ENCODE peak calls at places on chromosomes 1 and 21, in six cellular contexts. D, F, U, T, Q and H are unnamed samples.

GRCh38 chr1:115717541-115717940 is 51.0 kb downstream of the CASQ2 start:
- DNase-seq in D (no peak), Q (peak; percentile 11), T (peak; percentile 15), F (no peak), U (peak; percentile 51), H (peak; percentile 69)

GRCh38 chr1:42679364-42679983 is 2.7 kb upstream of the YBX1 start:
- DNase-seq in D (no peak), T (peak; percentile 67), U (peak; percentile 23), Q (no peak), F (no peak), H (no peak)

GRCh38 chr1:247421074-247421473 is 5.1 kb downstream of the NLRP3 start:
- DNase-seq in Q (no peak), F (no peak), T (no peak), D (no peak), U (no peak), H (no peak)

GRCh38 chr1:1358433-1359201 is at the start of gene MXRA8:
- DNase-seq in U (peak; percentile 89), F (no peak), T (peak; percentile 82), Q (no peak), D (no peak), H (peak; percentile 66)

GRCh38 chr21:42219606-42220137 is 732 bp downstream of the ABCG1 start:
- DNase-seq in U (no peak), T (peak; percentile 5), D (no peak), Q (no peak), F (no peak), H (peak; percentile 37)

GRCh38 chr1:229227298-229227919 is 43.5 kb upstream of the RAB4A start:
- DNase-seq in Q (peak; percentile 87), U (peak; percentile 72), D (no peak), T (peak; percentile 61), F (peak; percentile 72), H (peak; percentile 92)

GRCh38 chr1:153903841-153904455 is 18.8 kb downstream of the GATAD2B start:
- DNase-seq in F (no peak), T (no peak), Q (no peak), D (no peak), U (no peak), H (no peak)

GRCh38 chr1:39105061-39105840 is 79.1 kb downstream of the NDUFS5 start:
- DNase-seq in F (no peak), T (peak; percentile 59), Q (peak; percentile 53), U (peak; percentile 63), D (no peak), H (peak; percentile 46)

GRCh38 chr21:46392921-46393320 is 65.8 kb upstream of the DIP2A start:
- DNase-seq in D (no peak), Q (no peak), T (peak; percentile 29), U (no peak), F (no peak), H (no peak)

GRCh38 chr1:182348916-182349747 is 42.5 kb downstream of the GLUL start:
- DNase-seq in T (no peak), Q (no peak), D (no peak), F (no peak), U (no peak), H (no peak)

GRCh38 chr1:192565946-192566345 is 9.6 kb upstream of the RGS1 start:
- DNase-seq in F (no peak), Q (no peak), U (no peak), T (peak; percentile 25), D (no peak), H (no peak)

GRCh38 chr21:43758132-43758619 is 17.9 kb downstream of the CSTB start:
- DNase-seq in T (peak; percentile 70), F (no peak), D (no peak), Q (no peak), U (peak; percentile 50), H (no peak)

GRCh38 chr21:31730687-31731111 is 1.2 kb downstream of the SCAF4 start:
- DNase-seq in Q (no peak), T (peak; percentile 28), F (peak; percentile 57), U (peak; percentile 71), D (peak; percentile 70), H (peak; percentile 82)

GRCh38 chr21:41916888-41917433 is 36.9 kb downstream of the C2CD2 start:
- DNase-seq in Q (no peak), D (no peak), U (no peak), T (no peak), F (no peak), H (no peak)

GRCh38 chr1:53511323-53511932 is 52.2 kb downstream of the DMRTB1 start:
- DNase-seq in D (no peak), T (no peak), Q (no peak), F (no peak), U (no peak), H (no peak)

GRCh38 chr1:154755858-154756730 is 114.0 kb downstream of the KCNN3 start:
- DNase-seq in U (peak; percentile 40), Q (no peak), F (no peak), T (peak; percentile 36), D (no peak), H (no peak)

GRCh38 chr1:118927421-118927820 is 60.7 kb downstream of the TBX15 start:
- DNase-seq in Q (peak; percentile 51), F (no peak), T (no peak), U (no peak), D (no peak), H (no peak)

GRCh38 chr1:158028956-158029355 is 35.5 kb downstream of the KIRREL1 start:
- DNase-seq in D (no peak), F (no peak), U (no peak), Q (no peak), T (peak; percentile 55), H (no peak)

GRCh38 chr1:76203132-76203531 is 128.6 kb downstream of the ST6GALNAC3 start:
- DNase-seq in Q (no peak), D (no peak), U (no peak), T (no peak), F (no peak), H (no peak)

GRCh38 chr1:106289265-106289664 is 767.2 kb upstream of the PRMT6 start:
- DNase-seq in F (no peak), U (no peak), Q (no peak), T (no peak), D (no peak), H (no peak)

GRCh38 chr1:205543351-205544305 is 39.2 kb downstream of the CDK18 start:
- DNase-seq in F (peak; percentile 76), Q (peak; percentile 51), U (peak; percentile 69), D (peak; percentile 50), T (peak; percentile 82), H (peak; percentile 94)

DNA sequence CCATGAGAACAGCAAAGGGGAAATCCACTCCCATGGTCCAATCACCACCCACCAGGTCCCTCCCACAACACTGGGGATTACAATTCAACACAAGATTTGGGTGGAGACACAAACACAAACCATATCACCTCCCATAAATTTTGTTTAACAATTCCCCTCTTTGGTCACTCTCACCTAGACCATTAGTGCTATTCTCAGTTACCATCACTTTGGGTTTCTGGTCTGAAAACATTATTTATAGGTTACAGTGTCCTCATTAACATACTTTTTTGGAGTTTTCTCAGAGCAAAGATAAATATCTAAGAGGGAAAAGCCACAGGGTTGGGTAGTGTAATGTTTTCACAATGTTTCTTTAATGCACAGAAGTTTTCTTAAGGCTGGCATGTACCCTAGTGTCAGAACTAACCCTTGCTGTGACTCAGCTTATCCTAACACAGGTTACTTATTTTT is 47.7 kb upstream of the DNAH14 start:
- DNase-seq in D (no peak), Q (no peak), U (no peak), T (no peak), F (no peak), H (no peak)
- H3K4ac ChIP-seq in D (no peak overlapping the region), Q (no peak overlapping the region), U (no peak overlapping the region), T (no peak overlapping the region), F (no peak overlapping the region), H (no peak overlapping the region)

GRCh38 chr1:4464478-4464877 is 189.9 kb upstream of the AJAP1 start:
- DNase-seq in D (no peak), Q (no peak), T (no peak), F (no peak), U (no peak), H (no peak)
- H3K9me3 ChIP-seq in D (peaks cover 8% of the 10 kb centered on the region), Q (peaks cover 2% of the 10 kb centered on the region), T (peaks cover 60% of the 10 kb centered on the region), F (no peaks in the 10 kb centered on the region), U (peaks cover 3% of the 10 kb centered on the region), H (no peaks in the 10 kb centered on the region)

GRCh38 chr1:63718464-63719075 is 55.2 kb upstream of the ROR1 start:
- DNase-seq in F (no peak), Q (no peak), T (no peak), U (no peak), D (no peak), H (no peak)
- H3K4ac ChIP-seq in F (no peak overlapping the region), Q (no peak overlapping the region), T (no peak overlapping the region), U (no peak overlapping the region), D (no peak overlapping the region), H (no peak overlapping the region)

DNA sequence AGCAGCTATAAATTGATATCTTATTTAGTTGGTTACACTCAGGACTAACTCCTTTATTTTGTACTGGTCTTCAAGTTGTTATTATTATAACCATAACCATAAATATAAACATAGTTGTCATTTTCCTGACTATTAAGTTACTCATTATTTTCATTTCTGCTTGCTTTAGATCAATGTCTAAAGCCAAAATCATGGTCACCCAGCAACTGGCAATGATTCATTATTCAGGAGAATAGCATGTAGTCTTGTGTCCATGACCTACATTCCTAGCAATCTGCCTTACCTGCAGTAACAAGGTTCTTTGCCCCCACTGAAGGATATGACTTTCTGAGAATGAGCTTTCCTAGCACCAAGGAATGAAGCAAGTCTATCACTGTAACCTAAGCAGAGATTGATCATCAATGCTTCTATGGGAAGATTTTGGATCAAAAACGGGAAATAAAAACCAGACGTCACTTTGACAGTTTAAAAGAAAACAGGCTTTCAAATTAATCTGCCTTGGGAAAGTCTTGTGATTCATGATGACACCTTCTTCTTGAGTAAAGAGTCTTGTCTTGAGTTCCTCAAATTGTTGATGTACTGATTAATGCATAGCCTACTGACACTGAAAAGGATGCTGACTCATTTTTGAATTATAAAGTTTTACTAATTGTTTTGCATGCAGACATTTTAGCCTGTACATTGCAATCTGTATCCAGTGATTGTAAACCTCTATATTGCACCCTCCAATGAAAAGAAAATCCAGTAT is 203.3 kb upstream of the IVNS1ABP start:
- DNase-seq in T (no peak), D (no peak), F (no peak), Q (peak; percentile 39), U (peak; percentile 40), H (no peak)
- H3K9me3 ChIP-seq in T (peaks cover 2% of the 10 kb centered on the region), D (peaks cover 43% of the 10 kb centered on the region), F (peaks cover 1% of the 10 kb centered on the region), Q (peaks cover 2% of the 10 kb centered on the region), U (peaks cover 11% of the 10 kb centered on the region), H (no peaks in the 10 kb centered on the region)

DNA sequence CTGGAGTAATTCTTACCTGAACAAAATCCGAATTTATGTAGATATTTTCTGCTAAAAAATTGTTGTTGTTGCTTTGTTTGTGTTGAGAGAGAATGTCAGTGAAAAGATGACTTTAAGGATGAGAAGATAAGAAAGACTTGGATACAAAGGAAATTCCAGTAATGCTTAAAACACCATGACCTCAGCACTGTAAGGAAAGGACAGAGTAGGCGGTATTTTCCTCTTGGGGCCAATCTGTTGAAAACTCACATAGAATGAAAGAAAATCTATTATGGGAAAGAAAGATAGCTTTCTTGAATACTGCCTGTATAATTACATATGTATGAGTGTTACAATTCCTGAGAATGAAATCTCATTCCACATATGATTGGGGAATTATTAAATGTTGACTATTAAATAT is 49.9 kb upstream of the LMO4 start:
- DNase-seq in D (no peak), U (no peak), F (no peak), Q (no peak), T (peak; percentile 16), H (no peak)
- H3K4ac ChIP-seq in D (no peak overlapping the region), U (no peak overlapping the region), F (no peak overlapping the region), Q (no peak overlapping the region), T (no peak overlapping the region), H (no peak overlapping the region)

GRCh38 chr1:32693455-32694174 is 9.0 kb downstream of the SYNC start:
- DNase-seq in Q (no peak), F (no peak), D (no peak), U (no peak), T (no peak), H (no peak)
- H3K9me3 ChIP-seq in Q (no peaks in the 10 kb centered on the region), F (no peaks in the 10 kb centered on the region), D (peaks cover 2% of the 10 kb centered on the region), U (no peaks in the 10 kb centered on the region), T (no peaks in the 10 kb centered on the region), H (no peaks in the 10 kb centered on the region)